ENCODE peak calls at places on chromosomes 3 and 15, in four cellular contexts. I is upper lobe of left lung, P is Peyer's patch, F is tibial nerve. J is an unnamed sample. For H3K27me3, the result is how much of the 10 kb centered on the place peaks cover.

GRCh38 chr3:148601766-148602685 is 95.7 kb upstream of the AGTR1 start:
- DNase-seq in I (no peak), P (no peak), F (no peak), J (no peak)

GRCh38 chr3:152374260-152374990 is 105.7 kb downstream of the MBNL1 start:
- DNase-seq in I (no peak), P (no peak), F (no peak), J (no peak)

GRCh38 chr15:45499426-45499825 is 23.1 kb downstream of the SLC30A4 start:
- DNase-seq in I (no peak), P (no peak), F (no peak), J (no peak)

GRCh38 chr3:135135445-135135844 is 340.4 kb downstream of the EPHB1 start:
- DNase-seq in I (no peak), P (no peak), F (no peak), J (no peak)

GRCh38 chr15:74320358-74321247 is 46.8 kb downstream of the CYP11A1 start:
- DNase-seq in I (no peak), P (no peak), F (peak), J (no peak)

GRCh38 chr3:115986555-115987207 is 363.4 kb downstream of the GAP43 start:
- DNase-seq in I (no peak), P (no peak), F (no peak), J (no peak)

GRCh38 chr3:152400912-152401311 is 132.2 kb downstream of the MBNL1 start:
- DNase-seq in I (no peak), P (no peak), F (no peak), J (no peak)

GRCh38 chr3:47877288-47877687 is 74.3 kb downstream of the DHX30 start:
- DNase-seq in I (no peak), P (no peak), F (no peak), J (no peak)

GRCh38 chr15:38028869-38029268 is 94.4 kb downstream of the TMCO5A start:
- DNase-seq in I (no peak), P (no peak), F (no peak), J (no peak)
- TF ChIP-seq CTCF in I (no peak), P (no peak), F (no peak), J (no peak)

GRCh38 chr3:14786369-14786768 is 32.4 kb upstream of the FGD5 start:
- DNase-seq in I (no peak), P (no peak), F (no peak), J (no peak)

GRCh38 chr3:14780927-14781507 is 37.7 kb upstream of the FGD5 start:
- DNase-seq in I (peak), P (peak), F (no peak), J (no peak)

GRCh38 chr3:14785207-14786155 is 33.3 kb upstream of the FGD5 start:
- DNase-seq in I (peak), P (peak), F (no peak), J (no peak)

GRCh38 chr3:14784087-14784596 is 34.6 kb upstream of the FGD5 start:
- DNase-seq in I (peak), P (peak), F (no peak), J (no peak)

DNA sequence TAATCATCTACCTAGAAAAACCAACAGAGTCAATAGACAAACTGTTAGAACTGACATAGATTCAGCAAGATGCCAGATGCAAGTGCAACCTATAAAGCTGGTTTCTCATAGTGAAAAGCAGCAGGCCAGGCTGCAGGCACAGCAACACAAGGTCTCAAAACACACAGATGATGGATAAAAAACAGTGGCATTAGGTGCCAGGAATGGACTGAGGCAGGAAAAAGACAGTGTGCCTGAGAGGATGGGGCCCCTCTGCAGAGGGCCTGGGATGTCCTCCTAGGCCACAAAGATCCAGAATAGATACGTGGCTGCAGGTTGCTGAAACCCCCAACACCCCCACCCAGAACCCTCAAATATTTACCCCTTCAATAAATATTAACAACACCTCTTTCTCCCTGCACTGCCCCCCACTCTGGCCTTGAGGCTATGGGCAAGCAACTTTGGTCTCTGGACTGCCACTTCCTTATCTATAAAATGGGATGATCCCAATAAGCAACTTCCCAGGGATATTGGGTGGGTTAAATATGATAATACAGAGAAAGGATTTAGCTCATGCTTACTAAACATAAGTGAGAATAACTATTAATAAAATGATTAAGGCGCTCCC is 35.2 kb upstream of the FGD5 start:
- DNase-seq in I (no peak), P (peak), F (no peak), J (no peak)
- H3K27me3 ChIP-seq in I (under half), P (under half), F (under half), J (under half)

GRCh38 chr15:41811432-41812195 is 16.3 kb upstream of the JMJD7 start:
- DNase-seq in I (peak), P (peak), F (peak), J (peak)
- H3K27ac ChIP-seq in I (no peak), P (no peak), F (no peak), J (no peak)

DNA sequence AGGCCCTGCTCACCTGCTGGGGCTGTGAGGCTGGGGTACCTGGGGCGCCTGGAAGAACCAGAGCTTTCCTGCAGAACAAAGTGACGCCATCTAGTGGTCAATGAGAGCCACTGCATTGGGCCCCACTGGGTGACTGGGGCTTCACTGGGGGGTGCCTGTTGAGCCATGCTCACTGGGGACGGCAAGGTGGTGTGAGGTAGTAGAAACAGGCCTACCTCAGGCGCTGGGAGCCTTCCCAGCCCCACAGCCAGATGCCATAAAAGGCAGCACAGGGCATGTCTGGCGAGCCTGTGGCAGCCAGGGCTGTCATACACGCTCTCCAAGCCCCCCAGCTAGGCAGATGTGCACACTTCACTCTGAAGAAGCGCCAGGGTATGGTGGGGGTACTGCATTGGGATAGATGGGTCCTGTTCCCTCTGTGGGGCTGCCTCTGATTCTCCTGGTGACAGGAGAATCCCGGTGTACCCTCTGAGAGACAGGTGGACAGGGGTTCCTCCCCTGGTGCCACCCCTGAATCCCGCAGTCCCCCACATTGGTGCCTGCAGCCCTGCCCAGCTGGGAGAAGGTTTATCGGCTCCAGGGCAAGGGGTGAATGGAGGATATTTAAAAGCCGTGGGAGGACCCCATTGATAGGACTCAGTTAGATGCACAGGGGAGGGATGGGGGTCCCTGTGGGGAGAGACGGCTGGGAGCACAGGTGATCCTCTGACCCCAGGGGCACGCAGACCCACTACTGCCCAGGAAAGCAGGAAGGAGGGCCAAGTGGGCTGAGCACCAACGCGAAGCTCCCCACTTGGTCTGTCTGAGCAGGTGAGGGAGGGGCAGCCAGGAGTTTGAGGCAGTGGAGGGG is 178.8 kb downstream of the NSMCE3 start:
- DNase-seq in I (no peak), P (peak), F (no peak), J (peak)
- TF ChIP-seq CTCF in I (peak), P (peak), F (peak), J (peak)

DNA sequence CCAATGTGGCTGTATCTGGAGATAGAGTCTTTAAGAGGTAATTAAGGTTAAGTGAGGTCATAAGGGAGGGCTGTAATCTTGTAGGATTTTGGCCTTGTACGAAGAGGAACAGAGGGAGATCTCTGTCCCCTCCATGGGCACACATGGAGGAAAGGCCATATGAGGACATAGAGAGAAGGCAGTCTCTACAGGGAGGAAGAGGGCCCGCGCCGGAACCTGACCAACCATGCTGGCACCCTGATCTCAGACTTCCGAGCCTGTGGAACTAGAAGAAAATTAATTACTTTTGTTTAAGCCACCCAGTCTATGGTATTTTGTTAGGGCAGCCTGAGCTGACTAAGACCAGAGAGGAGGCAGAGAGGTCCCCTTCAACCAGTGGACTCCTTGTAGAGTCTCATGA is 17.7 kb upstream of the MRPS22 start:
- DNase-seq in I (no peak), P (no peak), F (no peak), J (no peak)
- H3K27me3 ChIP-seq in I (under half), P (under half), F (under half), J (under half)

DNA sequence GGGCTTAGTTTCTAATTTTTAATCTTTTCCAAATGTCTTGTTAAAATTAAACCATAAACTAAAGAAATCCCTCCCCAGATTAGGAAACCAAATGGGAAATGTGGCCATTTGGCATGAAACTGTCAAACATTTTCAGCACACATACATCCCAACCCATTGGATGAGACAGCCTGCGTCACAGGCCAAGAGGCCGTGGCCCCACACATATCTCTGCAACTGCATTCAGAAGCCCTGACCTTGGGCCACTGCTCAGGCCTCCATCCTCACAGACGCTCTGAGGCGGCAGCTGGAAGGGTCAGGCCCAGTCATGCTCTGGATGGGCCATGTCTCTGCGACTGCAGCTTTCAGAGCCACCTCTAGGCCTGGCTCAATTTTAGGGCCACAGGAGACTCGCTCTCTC is 114.5 kb upstream of the THBS1 start:
- DNase-seq in I (peak), P (no peak), F (no peak), J (no peak)
- H3K27ac ChIP-seq in I (peak), P (peak), F (no peak), J (no peak)

J was measured in CD4-positive, alpha-beta T cell.